ENCODE peak calls at places on chromosomes 11 and 22, in six cellular contexts. B is right cardiac atrium, Z is ovary, N is HCT116, O is GM23248, P is endodermal cell. U is an unnamed sample.

GRCh38 chr11:76629853-76630599 is 40.5 kb downstream of the LRRC32 start:
- DNase-seq in Z (peak), O (peak), B (peak), N (no peak), P (no peak), U (peak)

GRCh38 chr22:43066844-43067385 is 22.3 kb downstream of the TTLL1 start:
- DNase-seq in O (peak), N (peak), Z (no peak), P (no peak), B (no peak), U (no peak)

GRCh38 chr11:726278-726915 is 20.4 kb downstream of the EPS8L2 start:
- DNase-seq in O (peak), Z (peak), N (no peak), P (peak), B (peak), U (peak)

GRCh38 chr11:65417702-65418430 is 4.7 kb upstream of the NEAT1 start:
- DNase-seq in P (no peak), N (no peak), B (peak), Z (peak), O (peak), U (peak)

GRCh38 chr22:40597541-40598453 is 38.7 kb downstream of the MRTFA start:
- DNase-seq in P (no peak), O (peak), Z (no peak), N (no peak), B (no peak), U (no peak)

GRCh38 chr11:45017329-45017728 is 66.6 kb upstream of the TP53I11 start:
- DNase-seq in O (no peak), B (no peak), Z (no peak), N (no peak), P (peak), U (no peak)

GRCh38 chr11:66368484-66368883 is 3.1 kb downstream of the SLC29A2 start:
- DNase-seq in P (no peak), O (no peak), N (no peak), Z (no peak), B (no peak), U (no peak)

GRCh38 chr11:130204703-130205095 is 45.1 kb downstream of the ST14 start:
- DNase-seq in Z (no peak), P (no peak), B (no peak), O (no peak), N (no peak), U (no peak)

GRCh38 chr22:35437038-35437437 is 37.1 kb downstream of the MCM5 start:
- DNase-seq in B (no peak), O (peak), N (peak), Z (no peak), P (peak), U (peak)

GRCh38 chr11:12108875-12109453 is 1.4 kb upstream of the MICAL2 start:
- DNase-seq in P (no peak), O (no peak), Z (no peak), B (no peak), N (no peak), U (no peak)

GRCh38 chr22:50209893-50210292 is 9.1 kb downstream of the SELENOO start:
- DNase-seq in Z (peak), B (peak), O (peak), P (peak), N (no peak), U (peak)
- H3K27ac ChIP-seq in Z (peak), B (no peak), O (no peak), P (no peak), N (no peak), U (peak)

GRCh38 chr11:13260196-13260962 is 17.2 kb upstream of the BMAL1 start:
- DNase-seq in Z (no peak), P (peak), B (no peak), O (peak), N (no peak), U (no peak)

GRCh38 chr11:13260963-13261599 is 16.5 kb upstream of the BMAL1 start:
- DNase-seq in O (peak), B (peak), N (no peak), P (no peak), Z (no peak), U (peak)

GRCh38 chr11:13262096-13262495 is 15.5 kb upstream of the BMAL1 start:
- DNase-seq in B (no peak), O (peak), Z (no peak), N (peak), P (no peak), U (no peak)

GRCh38 chr11:13259374-13259773 is 18.2 kb upstream of the BMAL1 start:
- DNase-seq in O (no peak), Z (no peak), B (no peak), P (no peak), N (no peak), U (no peak)

GRCh38 chr11:13261600-13262061 is 16.0 kb upstream of the BMAL1 start:
- DNase-seq in Z (no peak), O (peak), B (no peak), N (peak), P (peak), U (no peak)
- H3K27ac ChIP-seq in Z (peak), O (peak), B (peak), N (peak), P (no peak), U (peak)

DNA sequence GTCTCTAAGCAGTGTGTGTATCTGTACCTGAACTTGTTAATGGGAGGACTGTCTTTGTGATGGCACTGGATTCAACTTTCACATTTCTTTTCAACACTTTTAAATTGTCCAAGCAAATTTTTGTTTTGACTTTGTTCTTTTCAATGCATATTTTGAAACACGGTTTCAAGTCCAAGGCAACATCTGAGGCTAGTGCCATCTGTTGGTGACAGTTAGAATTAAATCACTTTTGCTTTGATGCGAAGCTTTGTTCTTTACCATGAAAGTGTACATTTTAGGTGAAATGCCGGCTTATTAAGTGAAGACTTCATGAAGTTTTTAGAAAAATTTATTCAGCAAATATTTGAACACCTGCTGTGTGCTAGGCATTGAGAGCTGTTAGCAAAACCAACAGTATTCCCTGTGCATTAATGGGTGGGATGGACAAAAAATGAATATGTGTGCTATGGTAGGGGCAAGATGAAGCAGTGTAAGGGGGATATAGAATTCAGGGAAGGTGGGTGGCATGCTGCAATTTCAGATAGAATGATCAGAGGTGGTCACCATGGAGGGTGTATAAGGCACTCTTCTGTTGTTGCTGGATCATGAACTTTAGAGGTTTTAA is 70.2 kb downstream of the DDX10 start:
- DNase-seq in B (no peak), Z (no peak), N (peak), O (peak), P (no peak), U (no peak)
- H3K27ac ChIP-seq in B (no peak), Z (no peak), N (no peak), O (no peak), P (no peak), U (no peak)

GRCh38 chr22:39593061-39593930 is 22.7 kb downstream of the CACNA1I start:
- DNase-seq in P (no peak), Z (peak), O (peak), N (no peak), B (no peak), U (peak)

GRCh38 chr22:39589880-39590279 is 19.3 kb downstream of the CACNA1I start:
- DNase-seq in N (no peak), O (no peak), P (no peak), Z (no peak), B (no peak), U (no peak)

GRCh38 chr22:39593931-39594285 is 23.4 kb downstream of the CACNA1I start:
- DNase-seq in N (no peak), Z (peak), P (no peak), B (no peak), O (no peak), U (peak)

GRCh38 chr22:39594411-39594810 is 23.9 kb downstream of the CACNA1I start:
- DNase-seq in N (no peak), B (no peak), P (no peak), O (no peak), Z (peak), U (no peak)

GRCh38 chr22:39592104-39593060 is 21.8 kb downstream of the CACNA1I start:
- DNase-seq in N (peak), P (peak), B (peak), O (peak), Z (peak), U (peak)
- H3K27ac ChIP-seq in N (no peak), P (peak), B (no peak), O (no peak), Z (peak), U (no peak)

GRCh38 chr22:44159811-44160210 is 20.9 kb upstream of the PARVG start:
- DNase-seq in N (no peak), O (peak), B (peak), P (no peak), Z (no peak), U (no peak)
- H3K27ac ChIP-seq in N (no peak), O (no peak), B (no peak), P (no peak), Z (no peak), U (no peak)

DNA sequence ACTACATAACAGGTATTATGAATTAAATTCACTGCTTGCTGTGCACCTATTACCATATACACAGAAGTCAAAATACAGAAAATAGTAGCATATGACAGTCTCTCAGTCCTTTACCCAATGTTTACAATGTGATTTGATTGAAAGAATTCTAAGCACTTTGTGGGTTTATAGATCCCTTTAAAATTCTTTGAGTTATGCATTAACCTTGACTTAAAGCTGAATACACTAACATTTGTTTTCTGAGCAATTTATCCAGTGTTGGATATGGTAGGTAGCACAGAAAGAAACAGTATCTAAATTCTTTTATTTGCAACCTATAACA is 230.8 kb upstream of the DDI1 start:
- DNase-seq in Z (no peak), B (no peak), P (no peak), O (no peak), N (no peak), U (no peak)
- H3K27ac ChIP-seq in Z (peak), B (no peak), P (no peak), O (no peak), N (no peak), U (no peak)

GRCh38 chr22:19775496-19776325 is 15.1 kb downstream of the TBX1 start:
- DNase-seq in B (peak), N (no peak), Z (no peak), P (no peak), O (no peak), U (no peak)
- H3K27ac ChIP-seq in B (no peak), N (no peak), Z (no peak), P (no peak), O (no peak), U (no peak)

GRCh38 chr22:46465348-46465725 is 72.1 kb downstream of the CELSR1 start:
- DNase-seq in O (no peak), Z (no peak), N (no peak), P (no peak), B (no peak), U (no peak)

GRCh38 chr22:46467006-46467405 is 70.4 kb downstream of the CELSR1 start:
- DNase-seq in B (no peak), P (no peak), N (no peak), O (no peak), Z (no peak), U (no peak)

GRCh38 chr22:46466255-46466676 is 71.2 kb downstream of the CELSR1 start:
- DNase-seq in N (no peak), O (no peak), P (no peak), B (no peak), Z (no peak), U (no peak)

GRCh38 chr22:46464701-46465347 is 72.6 kb downstream of the CELSR1 start:
- DNase-seq in B (no peak), N (no peak), O (no peak), P (no peak), Z (no peak), U (no peak)

DNA sequence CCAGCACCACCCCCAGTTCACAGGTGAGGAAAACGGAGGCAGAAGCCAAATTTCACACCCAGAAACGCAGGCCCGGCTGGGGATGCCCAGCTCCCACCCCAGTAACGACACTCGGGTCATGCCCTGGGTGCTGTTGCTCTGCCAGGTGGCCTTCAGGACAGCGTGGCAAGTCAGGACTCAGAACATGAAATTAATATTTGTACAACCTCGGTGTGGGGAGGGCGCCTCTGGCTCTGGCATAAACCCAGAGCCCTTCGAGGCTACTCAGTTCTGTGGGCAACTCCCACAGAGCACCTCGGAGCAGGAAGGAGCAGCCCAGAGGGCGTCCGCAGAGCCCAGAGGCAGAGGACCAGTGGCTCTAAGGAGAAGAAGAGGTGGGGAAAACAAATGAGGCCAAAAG is 71.6 kb downstream of the CELSR1 start:
- DNase-seq in Z (no peak), B (no peak), P (no peak), O (no peak), N (no peak), U (no peak)
- H3K27ac ChIP-seq in Z (no peak), B (no peak), P (no peak), O (no peak), N (no peak), U (no peak)

DNA sequence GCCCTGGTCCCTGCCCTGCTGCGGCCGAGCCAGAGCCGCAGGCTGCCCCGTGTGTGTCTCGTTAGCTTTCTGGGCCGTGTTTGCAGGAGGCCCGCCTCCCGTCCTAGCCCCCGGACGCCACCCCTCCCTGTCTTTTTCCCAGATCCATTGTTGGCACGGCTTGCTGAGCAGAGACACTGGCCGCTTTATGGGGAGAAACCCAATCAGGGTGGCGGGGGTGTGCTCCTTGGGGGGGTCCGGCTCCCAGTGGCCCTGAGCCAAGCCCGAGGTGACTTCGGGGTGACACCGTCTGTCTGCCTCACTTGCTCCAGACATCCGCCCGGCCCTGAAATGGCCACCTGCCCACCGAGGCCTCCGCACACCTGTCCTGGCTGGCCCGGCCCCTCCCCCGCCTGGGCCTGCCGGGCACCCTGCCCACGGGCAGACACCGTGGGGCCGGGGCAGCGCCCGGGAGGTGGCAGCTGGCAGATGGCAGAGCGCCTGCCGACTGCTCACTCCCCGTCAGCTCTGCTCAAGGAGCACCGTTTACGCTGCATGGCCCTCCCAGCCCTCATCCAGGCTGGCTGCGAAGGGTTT is 43.1 kb upstream of the PPARA start:
- DNase-seq in O (peak), N (no peak), B (peak), Z (no peak), P (no peak), U (peak)
- H3K27ac ChIP-seq in O (peak), N (peak), B (peak), Z (peak), P (no peak), U (peak)

U was measured in testis.